ENCODE peak calls at places on chromosome 19, in ten cellular contexts. L is germinal center; N is H54; I is mucosa of gallbladder; E is posterior vena cava; B is retina; J is non-pigmented ciliary epithelial cell; T is natural killer cell; D is stimulated activated CD4-positive, alpha-beta T cell treated with anti-CD3 and anti-CD28 coated beads, Interleukin-1b, Interleukin-23, amount 100 ng/mL, for 1 hour; S is left ventricle myocardium inferior. U is an unnamed sample.

GRCh38 chr19:49338691-49339363 is 3.6 kb downstream of the CD37 start:
- DNase-seq in L (peak), N (no peak), I (peak), E (peak), B (peak), J (no peak), T (no peak), D (no peak), S (peak), U (peak)

GRCh38 chr19:46840157-46840942 is 10.3 kb downstream of the AP2S1 start:
- DNase-seq in L (peak), N (no peak), I (peak), E (no peak), B (peak), J (no peak), T (no peak), D (no peak), S (no peak), U (peak)

GRCh38 chr19:19271828-19272599 is 1.1 kb downstream of the TM6SF2 start:
- DNase-seq in L (peak), N (no peak), I (no peak), E (no peak), B (no peak), J (no peak), T (no peak), D (no peak), S (no peak), U (no peak)

GRCh38 chr19:42048992-42049391 is 21.0 kb downstream of the GRIK5 start:
- DNase-seq in L (no peak), N (no peak), I (no peak), E (no peak), B (no peak), J (no peak), T (no peak), D (no peak), S (no peak), U (no peak)

GRCh38 chr19:3606690-3607289 is at the start of gene TBXA2R:
- DNase-seq in L (peak), N (peak), I (peak), E (peak), B (peak), J (no peak), T (peak), D (no peak), S (peak), U (peak)

GRCh38 chr19:28184997-28185396 is 1028.0 kb downstream of the UQCRFS1 start:
- DNase-seq in L (no peak), N (no peak), I (no peak), E (no peak), B (no peak), J (no peak), T (no peak), D (no peak), S (no peak), U (no peak)

GRCh38 chr19:29191005-29191404 is 21.9 kb downstream of the UQCRFS1 start:
- DNase-seq in L (no peak), N (no peak), I (no peak), E (no peak), B (no peak), J (no peak), T (no peak), D (no peak), S (no peak), U (no peak)

GRCh38 chr19:22634450-22634827 is 315 bp downstream of the ZNF492 start:
- DNase-seq in L (no peak), N (no peak), I (no peak), E (no peak), B (no peak), J (no peak), T (no peak), D (no peak), S (no peak), U (no peak)

GRCh38 chr19:2967972-2968371 is 9.4 kb upstream of the TLE6 start:
- DNase-seq in L (no peak), N (no peak), I (no peak), E (no peak), B (no peak), J (no peak), T (no peak), D (no peak), S (no peak), U (no peak)

GRCh38 chr19:39212377-39212742 is 8.3 kb upstream of the SYCN start:
- DNase-seq in L (no peak), N (no peak), I (no peak), E (no peak), B (no peak), J (no peak), T (peak), D (peak), S (peak), U (peak)

U was measured in left ventricle myocardium superior.